ENCODE peak calls at places on chromosome 20, in nine cellular contexts. M is endothelial cell of umbilical vein; S is lower lobe of right lung; H is uterus; F is tibial artery; I is naive thymus-derived CD4-positive, alpha-beta T cell; Q is right atrium auricular region; T is left lung; Y is fibroblast of lung. C is an unnamed sample.

GRCh38 chr20:64069614-64070243 is 6.7 kb downstream of the TCEA2 start:
- DNase-seq in M (peak; percentile 29), S (peak; percentile 63), H (no peak), F (no peak), I (no peak), Q (no peak), T (no peak), Y (no peak), C (no peak)

GRCh38 chr20:3340443-3340842 is 67.0 kb downstream of the DNAAF9 start:
- DNase-seq in M (no peak), S (peak; percentile 88), H (no peak), F (peak; percentile 78), I (no peak), Q (peak; percentile 73), T (peak; percentile 71), Y (no peak), C (peak; percentile 16)

GRCh38 chr20:23867152-23867776 is 12.3 kb downstream of the CST5 start:
- DNase-seq in M (no peak), S (no peak), H (no peak), F (no peak), I (no peak), Q (no peak), T (no peak), Y (no peak), C (no peak)

GRCh38 chr20:1185316-1185741 is 548 bp upstream of the TMEM74B start:
- DNase-seq in M (no peak), S (no peak), H (no peak), F (no peak), I (no peak), Q (no peak), T (no peak), Y (no peak), C (no peak)

GRCh38 chr20:39045676-39046075 is 83.5 kb downstream of the DHX35 start:
- DNase-seq in M (no peak), S (no peak), H (no peak), F (peak; percentile 25), I (no peak), Q (no peak), T (no peak), Y (no peak), C (no peak)

GRCh38 chr20:53938739-53939138 is 131.7 kb downstream of the BCAS1 start:
- DNase-seq in M (no peak), S (no peak), H (no peak), F (no peak), I (no peak), Q (no peak), T (no peak), Y (no peak), C (no peak)

GRCh38 chr20:5770240-5770986 is 20.2 kb downstream of the SHLD1 start:
- DNase-seq in M (no peak), S (no peak), H (no peak), F (no peak), I (no peak), Q (no peak), T (no peak), Y (no peak), C (no peak)

GRCh38 chr20:34954905-34955231 is 738 bp downstream of the GSS start:
- DNase-seq in M (no peak), S (no peak), H (peak; percentile 27), F (no peak), I (no peak), Q (peak; percentile 66), T (no peak), Y (peak; percentile 44), C (no peak)

GRCh38 chr20:24296477-24297380 is 172.7 kb upstream of the SYNDIG1 start:
- DNase-seq in M (no peak), S (no peak), H (no peak), F (no peak), I (no peak), Q (no peak), T (no peak), Y (no peak), C (no peak)

GRCh38 chr20:53502820-53503219 is 90.8 kb downstream of the ZNF217 start:
- DNase-seq in M (no peak), S (no peak), H (no peak), F (no peak), I (no peak), Q (no peak), T (no peak), Y (no peak), C (no peak)

GRCh38 chr20:561437-562231 is 18.0 kb upstream of the CSNK2A1 start:
- DNase-seq in M (peak; percentile 79), S (no peak), H (peak; percentile 34), F (peak; percentile 74), I (no peak), Q (peak; percentile 82), T (peak; percentile 41), Y (peak; percentile 42), C (peak; percentile 59)

GRCh38 chr20:51833326-51833725 is 31.0 kb upstream of the SALL4 start:
- DNase-seq in M (no peak), S (no peak), H (no peak), F (no peak), I (no peak), Q (no peak), T (no peak), Y (no peak), C (no peak)

GRCh38 chr20:29302979-29303644 is 1954.4 kb upstream of the DEFB115 start:
- DNase-seq in M (no peak), S (no peak), H (no peak), F (no peak), I (no peak), Q (no peak), T (no peak), Y (no peak), C (no peak)
- H3K9me3 ChIP-seq in M (peaks cover 7% of the 10 kb centered on the region), S (peaks cover 7% of the 10 kb centered on the region), H (peaks cover 4% of the 10 kb centered on the region), F (peaks cover 25% of the 10 kb centered on the region), I (peaks cover 21% of the 10 kb centered on the region), Q (no peaks in the 10 kb centered on the region), T (peaks cover 55% of the 10 kb centered on the region), Y (no peaks in the 10 kb centered on the region), C (no peaks in the 10 kb centered on the region)

GRCh38 chr20:15916623-15917022 is 656.6 kb downstream of the KIF16B start:
- DNase-seq in M (no peak), S (no peak), H (no peak), F (no peak), I (no peak), Q (no peak), T (no peak), Y (no peak), C (no peak)
- H3K27ac ChIP-seq in M (no peak overlapping the region), S (no peak overlapping the region), H (no peak overlapping the region), F (no peak overlapping the region), I (no peak overlapping the region), Q (no peak overlapping the region), T (no peak overlapping the region), Y (no peak overlapping the region), C (no peak overlapping the region)

GRCh38 chr20:33305591-33306057 is 22.6 kb downstream of the BPIFB1 start:
- DNase-seq in M (no peak), S (no peak), H (no peak), F (no peak), I (no peak), Q (no peak), T (no peak), Y (no peak), C (no peak)
- H3K4me1 ChIP-seq in M (no peaks in the 10 kb centered on the region), S (no peaks in the 10 kb centered on the region), H (no peaks in the 10 kb centered on the region), F (no peaks in the 10 kb centered on the region), I (no peaks in the 10 kb centered on the region), Q (no peaks in the 10 kb centered on the region), T (no peaks in the 10 kb centered on the region), Y (no peaks in the 10 kb centered on the region), C (no peaks in the 10 kb centered on the region)

GRCh38 chr20:30488941-30489601 is 768.4 kb upstream of the DEFB115 start:
- DNase-seq in M (no peak), S (no peak), H (no peak), F (no peak), I (no peak), Q (no peak), T (no peak), Y (no peak), C (no peak)
- H3K9me3 ChIP-seq in M (no peaks in the 10 kb centered on the region), S (no peaks in the 10 kb centered on the region), H (peaks cover 3% of the 10 kb centered on the region), F (peaks cover 47% of the 10 kb centered on the region), I (peaks cover 6% of the 10 kb centered on the region), Q (no peaks in the 10 kb centered on the region), T (peaks cover 61% of the 10 kb centered on the region), Y (no peaks in the 10 kb centered on the region), C (peaks cover 9% of the 10 kb centered on the region)